ENCODE peak calls at places on chromosomes 7 and 10, in eight cellular contexts. V is GM23338, K is T1000, H is esophagus squamous epithelium, G is A172, P is EL, C is GF-D8, R is WERI-Rb-1. S is an unnamed sample.

GRCh38 chr10:124614003-124614659 is 130.0 kb downstream of the FAM53B start:
- DNase-seq in H (no peak), K (no peak), G (no peak), C (no peak), P (no peak), R (no peak), V (no peak), S (no peak)

GRCh38 chr10:62618576-62619408 is 185.7 kb upstream of the ADO start:
- DNase-seq in P (peak), C (no peak), H (no peak), K (peak), V (no peak), R (no peak), G (peak), S (no peak)

GRCh38 chr7:102190777-102191176 is 95.9 kb upstream of the SH2B2 start:
- DNase-seq in R (no peak), V (no peak), G (no peak), H (no peak), K (no peak), P (no peak), C (no peak), S (no peak)

GRCh38 chr10:12067336-12067735 is 1.4 kb upstream of the DHTKD1 start:
- DNase-seq in K (no peak), G (peak), R (no peak), C (no peak), H (no peak), V (no peak), P (peak), S (no peak)

GRCh38 chr10:8908013-8908412 is 853.5 kb downstream of the GATA3 start:
- DNase-seq in K (no peak), G (no peak), R (peak), P (no peak), H (no peak), V (peak), C (no peak), S (no peak)

GRCh38 chr7:76390092-76390491 is 19.4 kb downstream of the SSC4D start:
- DNase-seq in C (no peak), P (no peak), R (no peak), H (no peak), K (no peak), G (no peak), V (no peak), S (no peak)

GRCh38 chr7:125661677-125662076 is 732.1 kb upstream of the POT1 start:
- DNase-seq in K (no peak), R (no peak), C (peak), V (no peak), P (no peak), H (no peak), G (no peak), S (no peak)

GRCh38 chr10:72802291-72803118 is 91.0 kb upstream of the OIT3 start:
- DNase-seq in H (no peak), R (no peak), P (peak), K (no peak), G (peak), V (no peak), C (no peak), S (no peak)

GRCh38 chr7:98755138-98755898 is 114.5 kb downstream of the TMEM130 start:
- DNase-seq in C (no peak), V (peak), G (no peak), R (peak), P (no peak), H (no peak), K (no peak), S (no peak)

GRCh38 chr7:124992881-124993562 is 63.4 kb upstream of the POT1 start:
- DNase-seq in G (peak), H (no peak), R (no peak), P (peak), V (no peak), C (no peak), K (peak), S (peak)